ENCODE peak calls at places on chromosome 4, in nine cellular contexts. D is aorta; I is mammary epithelial cell; O is stimulated activated CD4-positive, alpha-beta T cell treated with anti-CD3 and anti-CD28 coated beads, Interleukin-4, amount 100 ng/mL, for 48 hours; Q is colonic mucosa; C is left colon; K is activated T-helper 1 cell treated with anti-CD3 and anti-CD28 coated beads, Interleukin-12 subunit alpha, Interleukin-12 subunit beta, Interleukin-2, Interleukin-4 antibody, amounts not matched to agents 30 ng/mL and 10 ng/mL and 1 ng/mL, durations not matched to agents 14 hours and 24 hours and 36 hours; Z is activated gamma-delta T cell treated with Interleukin-2 at 50 U/mL for 16 hours; X is epithelial cell of esophagus. E is an unnamed sample.

GRCh38 chr4:16122784-16123183 is 39.0 kb upstream of the PROM1 start:
- DNase-seq in D (no peak), I (no peak), O (no peak), Q (no peak), C (no peak), K (no peak), Z (no peak), X (no peak), E (no peak)

GRCh38 chr4:186587416-186588018 is 32.1 kb upstream of the MTNR1A start:
- DNase-seq in D (peak), I (no peak), O (peak), Q (peak), C (peak), K (peak), Z (peak), X (peak), E (no peak)

GRCh38 chr4:151641167-151641566 is 119.6 kb downstream of the GATB start:
- DNase-seq in D (no peak), I (peak), O (no peak), Q (no peak), C (no peak), K (no peak), Z (no peak), X (peak), E (peak)

GRCh38 chr4:2831611-2832308 is 11.9 kb upstream of the ADD1 start:
- DNase-seq in D (no peak), I (no peak), O (no peak), Q (no peak), C (no peak), K (no peak), Z (peak), X (no peak), E (no peak)

GRCh38 chr4:39770471-39770870 is 72.5 kb downstream of the UBE2K start:
- DNase-seq in D (no peak), I (no peak), O (no peak), Q (no peak), C (no peak), K (no peak), Z (no peak), X (no peak), E (no peak)

GRCh38 chr4:186819357-186820086 is 95.9 kb upstream of the FAT1 start:
- DNase-seq in D (no peak), I (no peak), O (no peak), Q (no peak), C (no peak), K (no peak), Z (no peak), X (no peak), E (no peak)

GRCh38 chr4:150250998-150251651 is 172.9 kb downstream of the DCLK2 start:
- DNase-seq in D (no peak), I (no peak), O (no peak), Q (no peak), C (no peak), K (no peak), Z (no peak), X (no peak), E (no peak)

GRCh38 chr4:157898836-157899605 is 273.8 kb downstream of the GASK1B start:
- DNase-seq in D (no peak), I (no peak), O (no peak), Q (no peak), C (no peak), K (no peak), Z (no peak), X (no peak), E (peak)

GRCh38 chr4:99179626-99180025 is 35.5 kb upstream of the ADH4 start:
- DNase-seq in D (no peak), I (no peak), O (no peak), Q (peak), C (peak), K (no peak), Z (no peak), X (peak), E (no peak)

GRCh38 chr4:124945422-124945821 is 232.9 kb upstream of the ANKRD50 start:
- DNase-seq in D (no peak), I (no peak), O (no peak), Q (no peak), C (no peak), K (no peak), Z (no peak), X (no peak), E (no peak)

GRCh38 chr4:151991001-151991883 is 230.4 kb upstream of the GATB start:
- DNase-seq in D (no peak), I (no peak), O (no peak), Q (no peak), C (no peak), K (no peak), Z (no peak), X (no peak), E (no peak)

GRCh38 chr4:54625391-54625790 is 32.4 kb upstream of the KIT start:
- DNase-seq in D (no peak), I (no peak), O (no peak), Q (no peak), C (no peak), K (no peak), Z (no peak), X (no peak), E (no peak)

GRCh38 chr4:146648384-146648783 is 9.7 kb downstream of the POU4F2 start:
- DNase-seq in D (no peak), I (no peak), O (no peak), Q (no peak), C (no peak), K (no peak), Z (no peak), X (no peak), E (no peak)

GRCh38 chr4:72430050-72430449 is 139.0 kb downstream of the ADAMTS3 start:
- DNase-seq in D (no peak), I (no peak), O (no peak), Q (peak), C (no peak), K (no peak), Z (no peak), X (peak), E (no peak)

GRCh38 chr4:123452585-123452984 is 56.0 kb downstream of the SPRY1 start:
- DNase-seq in D (no peak), I (peak), O (no peak), Q (peak), C (peak), K (no peak), Z (no peak), X (peak), E (peak)

GRCh38 chr4:112355662-112356061 is 58.5 kb downstream of the ALPK1 start:
- DNase-seq in D (peak), I (no peak), O (no peak), Q (no peak), C (no peak), K (no peak), Z (no peak), X (no peak), E (no peak)

GRCh38 chr4:173758132-173758531 is 228.1 kb upstream of the HAND2 start:
- DNase-seq in D (no peak), I (no peak), O (no peak), Q (no peak), C (no peak), K (no peak), Z (no peak), X (no peak), E (no peak)

GRCh38 chr4:71230258-71230594 is 108.6 kb upstream of the SLC4A4 start:
- DNase-seq in D (no peak), I (no peak), O (no peak), Q (peak), C (peak), K (no peak), Z (no peak), X (no peak), E (no peak)

GRCh38 chr4:70619778-70620177 is 8.8 kb upstream of the ENAM start:
- DNase-seq in D (no peak), I (no peak), O (no peak), Q (no peak), C (no peak), K (no peak), Z (no peak), X (no peak), E (no peak)

GRCh38 chr4:111074523-111075114 is 451.7 kb upstream of the PITX2 start:
- DNase-seq in D (no peak), I (no peak), O (no peak), Q (no peak), C (no peak), K (no peak), Z (no peak), X (no peak), E (no peak)

GRCh38 chr4:47640911-47641310 is 155.8 kb downstream of the ATP10D start:
- DNase-seq in D (no peak), I (no peak), O (no peak), Q (no peak), C (no peak), K (no peak), Z (no peak), X (no peak), E (no peak)

GRCh38 chr4:180827610-180828009 is 1415.6 kb upstream of the TENM3 start:
- DNase-seq in D (no peak), I (peak), O (no peak), Q (no peak), C (no peak), K (no peak), Z (no peak), X (peak), E (peak)

GRCh38 chr4:81052119-81053068 is 21.9 kb downstream of the BMP3 start:
- DNase-seq in D (no peak), I (peak), O (no peak), Q (peak), C (peak), K (no peak), Z (peak), X (peak), E (no peak)

GRCh38 chr4:6204098-6204497 is 3.7 kb upstream of the JAKMIP1 start:
- DNase-seq in D (no peak), I (no peak), O (no peak), Q (no peak), C (no peak), K (no peak), Z (no peak), X (no peak), E (no peak)

GRCh38 chr4:4866124-4866832 is 6.8 kb downstream of the MSX1 start:
- DNase-seq in D (no peak), I (no peak), O (no peak), Q (no peak), C (no peak), K (no peak), Z (no peak), X (no peak), E (no peak)

GRCh38 chr4:82031386-82031785 is 342.4 kb downstream of the HNRNPD start:
- DNase-seq in D (no peak), I (no peak), O (no peak), Q (no peak), C (no peak), K (no peak), Z (no peak), X (no peak), E (no peak)

GRCh38 chr4:145130788-145131398 is 32.8 kb downstream of the ABCE1 start:
- DNase-seq in D (no peak), I (peak), O (no peak), Q (no peak), C (no peak), K (peak), Z (no peak), X (peak), E (peak)

GRCh38 chr4:82593416-82593815 is 31.6 kb upstream of the TMEM150C start:
- DNase-seq in D (no peak), I (no peak), O (no peak), Q (no peak), C (no peak), K (no peak), Z (no peak), X (no peak), E (no peak)

GRCh38 chr4:84790769-84791565 is 175.5 kb downstream of the WDFY3 start:
- DNase-seq in D (no peak), I (no peak), O (no peak), Q (no peak), C (no peak), K (no peak), Z (no peak), X (peak), E (no peak)

GRCh38 chr4:95358320-95358889 is 190.4 kb downstream of the UNC5C start:
- DNase-seq in D (no peak), I (no peak), O (no peak), Q (no peak), C (no peak), K (no peak), Z (no peak), X (no peak), E (no peak)

GRCh38 chr4:41359069-41359769 is 102.5 kb downstream of the UCHL1 start:
- DNase-seq in D (peak), I (no peak), O (no peak), Q (no peak), C (no peak), K (no peak), Z (no peak), X (no peak), E (no peak)

GRCh38 chr4:53119685-53120084 is 246.2 kb downstream of the SCFD2 start:
- DNase-seq in D (no peak), I (peak), O (no peak), Q (no peak), C (no peak), K (no peak), Z (no peak), X (peak), E (peak)

GRCh38 chr4:155900402-155900801 is 3.1 kb upstream of the TDO2 start:
- DNase-seq in D (no peak), I (peak), O (no peak), Q (no peak), C (no peak), K (no peak), Z (no peak), X (peak), E (peak)

GRCh38 chr4:1831331-1831730 is 24.6 kb downstream of the LETM1 start:
- DNase-seq in D (no peak), I (no peak), O (no peak), Q (no peak), C (no peak), K (no peak), Z (no peak), X (no peak), E (no peak)

GRCh38 chr4:74961230-74961629 is 28.3 kb downstream of the PARM1 start:
- DNase-seq in D (no peak), I (no peak), O (no peak), Q (no peak), C (no peak), K (no peak), Z (no peak), X (no peak), E (no peak)

GRCh38 chr4:177444911-177445736 is 2.9 kb upstream of the AGA start:
- DNase-seq in D (no peak), I (no peak), O (no peak), Q (peak), C (peak), K (no peak), Z (no peak), X (no peak), E (no peak)

GRCh38 chr4:54384563-54384962 is 155.5 kb downstream of the PDGFRA start:
- DNase-seq in D (no peak), I (peak), O (no peak), Q (peak), C (peak), K (no peak), Z (no peak), X (peak), E (no peak)

GRCh38 chr4:146646601-146647000 is 7.9 kb downstream of the POU4F2 start:
- DNase-seq in D (no peak), I (no peak), O (no peak), Q (no peak), C (no peak), K (no peak), Z (no peak), X (no peak), E (no peak)

GRCh38 chr4:165974647-165975335 is 101.8 kb downstream of the TLL1 start:
- DNase-seq in D (no peak), I (peak), O (no peak), Q (no peak), C (no peak), K (no peak), Z (no peak), X (peak), E (peak)

E was measured in foreskin keratinocyte.